ENCODE peak calls at places on chromosomes 3 and 15, in four cellular contexts. L is CD8-positive, alpha-beta memory T cell; V is occipital lobe; O is ELR. C is an unnamed sample.
A peak's percentile ranks its signal among the peaks of the same experiment; 100 is the strongest.

GRCh38 chr3:89145995-89146394 is 38.6 kb downstream of the EPHA3 start:
- DNase-seq in V (no peak), L (no peak), O (peak; percentile 55), C (no peak)

GRCh38 chr3:100059472-100059871 is 54.8 kb downstream of the FILIP1L start:
- DNase-seq in O (no peak), L (no peak), V (no peak), C (no peak)

GRCh38 chr3:126998728-126999127 is 15.8 kb downstream of the PLXNA1 start:
- DNase-seq in L (no peak), O (no peak), V (no peak), C (no peak)

GRCh38 chr3:46998121-46998851 is 18.8 kb downstream of the NBEAL2 start:
- DNase-seq in L (peak; percentile 58), V (no peak), O (peak; percentile 60), C (no peak)

GRCh38 chr3:170730071-170730812 is 139.8 kb downstream of the RPL22L1 start:
- DNase-seq in L (no peak), O (no peak), V (no peak), C (no peak)

GRCh38 chr3:164812042-164812441 is 266.3 kb downstream of the SI start:
- DNase-seq in L (no peak), V (no peak), O (no peak), C (no peak)

GRCh38 chr15:83970290-83970890 is 265.2 kb upstream of the GOLGA6L4 start:
- DNase-seq in O (no peak), L (no peak), V (no peak), C (no peak)

GRCh38 chr3:179181993-179182551 is 33.9 kb downstream of the PIK3CA start:
- DNase-seq in O (peak; percentile 62), V (no peak), L (no peak), C (no peak)

GRCh38 chr3:127107491-127108375 is 85.2 kb upstream of the PRR23E start:
- DNase-seq in V (no peak), O (no peak), L (no peak), C (no peak)

GRCh38 chr3:111712294-111713180 is 117.4 kb upstream of the ZBED2 start:
- DNase-seq in L (peak; percentile 27), O (peak; percentile 71), V (no peak), C (no peak)

GRCh38 chr3:161171113-161171512 is 50.0 kb upstream of the NMD3 start:
- DNase-seq in L (no peak), O (peak; percentile 80), V (no peak), C (peak; percentile 3)

GRCh38 chr15:96358006-96358794 is 27.7 kb downstream of the NR2F2 start:
- DNase-seq in O (no peak), L (no peak), V (no peak), C (no peak)

GRCh38 chr15:92624401-92624991 is 31.1 kb downstream of the FAM174B start:
- DNase-seq in O (no peak), V (peak; percentile 81), L (no peak), C (peak; percentile 89)

GRCh38 chr3:190595807-190596206 is 81.9 kb downstream of the IL1RAP start:
- DNase-seq in V (no peak), O (no peak), L (no peak), C (no peak)

GRCh38 chr3:99505646-99506269 is 132.6 kb upstream of the COL8A1 start:
- DNase-seq in O (peak; percentile 96), V (no peak), L (no peak), C (no peak)

GRCh38 chr3:108806316-108806715 is 16.3 kb upstream of the TRAT1 start:
- DNase-seq in L (no peak), O (no peak), V (no peak), C (no peak)

GRCh38 chr3:120457827-120458226 is 7.0 kb upstream of the FSTL1 start:
- DNase-seq in O (no peak), V (no peak), L (no peak), C (no peak)

GRCh38 chr3:123757281-123757940 is 126.7 kb downstream of the MYLK start:
- DNase-seq in O (no peak), V (peak; percentile 41), L (no peak), C (no peak)

GRCh38 chr3:46022909-46023785 is 4.1 kb downstream of the XCR1 start:
- DNase-seq in V (no peak), O (no peak), L (no peak), C (no peak)

GRCh38 chr3:128327606-128328031 is 139.1 kb downstream of the DNAJB8 start:
- DNase-seq in L (no peak), O (no peak), V (no peak), C (no peak)

GRCh38 chr15:35698978-35699377 is 153.0 kb upstream of the DPH6 start:
- DNase-seq in O (no peak), L (no peak), V (no peak), C (no peak)

GRCh38 chr3:100125539-100125938 is 11.2 kb upstream of the FILIP1L start:
- DNase-seq in L (no peak), V (no peak), O (no peak), C (no peak)

GRCh38 chr3:126955004-126955790 is 27.7 kb upstream of the PLXNA1 start:
- DNase-seq in V (no peak), O (no peak), L (no peak), C (no peak)

GRCh38 chr3:4417449-4417848 is 49.6 kb downstream of the SUMF1 start:
- DNase-seq in V (no peak), O (peak; percentile 38), L (no peak), C (no peak)

GRCh38 chr3:11224870-11225251 is 47.3 kb upstream of the ATG7 start:
- DNase-seq in L (no peak), V (no peak), O (no peak), C (no peak)

GRCh38 chr15:89912674-89913396 is at the start of gene ARPIN:
- DNase-seq in L (no peak), O (peak; percentile 69), V (peak; percentile 53), C (peak; percentile 16)

GRCh38 chr3:177062052-177062732 is 135.1 kb downstream of the TBL1XR1 start:
- DNase-seq in V (no peak), O (no peak), L (no peak), C (no peak)

GRCh38 chr3:69226071-69226470 is 103.7 kb upstream of the LMOD3 start:
- DNase-seq in V (no peak), L (no peak), O (no peak), C (no peak)

GRCh38 chr15:87489902-87490301 is 766.6 kb downstream of the NTRK3 start:
- DNase-seq in V (no peak), O (no peak), L (no peak), C (no peak)

GRCh38 chr15:38879909-38880471 is 315.4 kb upstream of the RASGRP1 start:
- DNase-seq in L (no peak), O (no peak), V (no peak), C (no peak)

GRCh38 chr3:171454026-171454425 is 6.2 kb downstream of the TNIK start:
- DNase-seq in L (no peak), V (no peak), O (no peak), C (no peak)

GRCh38 chr3:174931969-174932368 is 72.8 kb downstream of the NAALADL2 start:
- DNase-seq in L (no peak), O (no peak), V (no peak), C (no peak)

GRCh38 chr3:99656606-99657005 is 18.2 kb downstream of the COL8A1 start:
- DNase-seq in V (no peak), O (no peak), L (no peak), C (no peak)

GRCh38 chr3:108222813-108223307 is 636 bp upstream of the IFT57 start:
- DNase-seq in O (peak; percentile 25), V (no peak), L (no peak), C (no peak)

GRCh38 chr15:71044006-71044405 is 71.3 kb upstream of the THSD4 start:
- DNase-seq in L (no peak), V (no peak), O (peak; percentile 70), C (no peak)

GRCh38 chr15:28942046-28942445 is 56.3 kb downstream of the APBA2 start:
- DNase-seq in O (no peak), V (no peak), L (peak; percentile 30), C (no peak)

GRCh38 chr3:197398301-197398878 is 100.0 kb upstream of the DLG1 start:
- DNase-seq in V (no peak), L (no peak), O (no peak), C (no peak)

GRCh38 chr15:38642689-38643270 is 78.2 kb upstream of the RASGRP1 start:
- DNase-seq in V (no peak), L (no peak), O (no peak), C (no peak)

C was measured in anterior cingulate cortex.